ENCODE peak calls at places on chromosomes 3 and 15, in five cellular contexts. Q, A, G, B and L are unnamed samples.

GRCh38 chr15:34514251-34514760 is 69.1 kb downstream of the GOLGA8B start:
- DNase-seq in Q (no peak), A (no peak), G (no peak), B (no peak), L (no peak)

GRCh38 chr15:77633913-77634265 is 1.2 kb upstream of the LINGO1 start:
- DNase-seq in Q (peak), A (no peak), G (no peak), B (no peak), L (no peak)

GRCh38 chr3:193774272-193774915 is 181.4 kb downstream of the OPA1 start:
- DNase-seq in Q (no peak), A (no peak), G (no peak), B (no peak), L (no peak)

GRCh38 chr3:175336406-175337133 is 477.4 kb downstream of the NAALADL2 start:
- DNase-seq in Q (no peak), A (no peak), G (no peak), B (no peak), L (no peak)

GRCh38 chr3:79690072-79690471 is 77.7 kb downstream of the ROBO1 start:
- DNase-seq in Q (no peak), A (no peak), G (no peak), B (no peak), L (no peak)

GRCh38 chr15:67033521-67033920 is 31.9 kb upstream of the SMAD3 start:
- DNase-seq in Q (no peak), A (no peak), G (no peak), B (no peak), L (no peak)

GRCh38 chr15:90071220-90071807 is 31.0 kb downstream of the IDH2 start:
- DNase-seq in Q (no peak), A (no peak), G (peak), B (peak), L (peak)

GRCh38 chr15:94230436-94230885 is 900 bp upstream of the MCTP2 start:
- DNase-seq in Q (no peak), A (no peak), G (no peak), B (no peak), L (no peak)

GRCh38 chr3:146715176-146715575 is 110.0 kb upstream of the PLSCR5 start:
- DNase-seq in Q (no peak), A (no peak), G (no peak), B (no peak), L (no peak)

GRCh38 chr3:50542177-50543034 is 25.1 kb downstream of the C3orf18 start:
- DNase-seq in Q (peak), A (peak), G (peak), B (peak), L (peak)

GRCh38 chr3:56855856-56856538 is 54.2 kb upstream of the ARHGEF3 start:
- DNase-seq in Q (no peak), A (peak), G (peak), B (no peak), L (peak)

GRCh38 chr3:134315286-134316106 is 58.8 kb downstream of the AMOTL2 start:
- DNase-seq in Q (no peak), A (no peak), G (no peak), B (no peak), L (no peak)

GRCh38 chr3:59994720-59995304 is 945.0 kb upstream of the CFAP20DC start:
- DNase-seq in Q (no peak), A (no peak), G (no peak), B (no peak), L (peak)

GRCh38 chr15:28181386-28181785 is 82.3 kb upstream of the OCA2 start:
- DNase-seq in Q (no peak), A (no peak), G (no peak), B (no peak), L (no peak)

GRCh38 chr3:45666729-45667440 is 22.3 kb upstream of the SACM1L start:
- DNase-seq in Q (no peak), A (no peak), G (no peak), B (no peak), L (no peak)

GRCh38 chr3:43349759-43350158 is 63.4 kb downstream of the SNRK start:
- DNase-seq in Q (no peak), A (no peak), G (no peak), B (no peak), L (no peak)

GRCh38 chr3:13023251-13024055 is 49.8 kb downstream of the IQSEC1 start:
- DNase-seq in Q (no peak), A (no peak), G (no peak), B (peak), L (no peak)

GRCh38 chr15:90837052-90837621 is 31.3 kb upstream of the FURIN start:
- DNase-seq in Q (no peak), A (no peak), G (no peak), B (no peak), L (no peak)

GRCh38 chr15:52144656-52145055 is 32.1 kb upstream of the BCL2L10 start:
- DNase-seq in Q (no peak), A (no peak), G (no peak), B (no peak), L (no peak)

GRCh38 chr15:25241241-25241801 is 197.5 kb downstream of the UBE3A start:
- DNase-seq in Q (no peak), A (no peak), G (no peak), B (no peak), L (no peak)